ENCODE peak calls at places on chromosomes 11 and 22, in seven cellular contexts. Y, L, U, M, K, S and Z are unnamed samples.

GRCh38 chr22:19110064-19110458 is 12.2 kb downstream of the DGCR2 start:
- DNase-seq in Y (no peak), L (no peak), U (no peak), M (no peak), K (no peak), S (no peak), Z (no peak)

GRCh38 chr11:74171630-74172465 is 759 bp downstream of the PPME1 start:
- DNase-seq in Y (no peak), L (no peak), U (peak; percentile 38), M (no peak), K (peak; percentile 16), S (no peak), Z (no peak)

GRCh38 chr11:96474263-96474662 is 84.5 kb downstream of the JRKL start:
- DNase-seq in Y (no peak), L (no peak), U (no peak), M (no peak), K (no peak), S (no peak), Z (peak; percentile 3)

GRCh38 chr11:117497206-117497951 is 169.7 kb downstream of the CEP164 start:
- DNase-seq in Y (no peak), L (no peak), U (no peak), M (no peak), K (no peak), S (no peak), Z (no peak)

GRCh38 chr22:20433191-20433590 is 4.4 kb downstream of the SCARF2 start:
- DNase-seq in Y (no peak), L (no peak), U (no peak), M (no peak), K (no peak), S (no peak), Z (no peak)

GRCh38 chr22:26848244-26848920 is 191.0 kb downstream of the MIAT start:
- DNase-seq in Y (no peak), L (no peak), U (no peak), M (no peak), K (no peak), S (no peak), Z (peak; percentile 50)

GRCh38 chr11:66475349-66476172 is 4.7 kb upstream of the DPP3 start:
- DNase-seq in Y (no peak), L (no peak), U (no peak), M (no peak), K (no peak), S (no peak), Z (no peak)

GRCh38 chr11:2982214-2982613 is 9.9 kb downstream of the NAP1L4 start:
- DNase-seq in Y (no peak), L (no peak), U (no peak), M (no peak), K (no peak), S (no peak), Z (no peak)

GRCh38 chr11:36210529-36210928 is 78.7 kb downstream of the COMMD9 start:
- DNase-seq in Y (no peak), L (no peak), U (no peak), M (no peak), K (no peak), S (no peak), Z (no peak)

GRCh38 chr11:19241260-19242183 is 777 bp upstream of the E2F8 start:
- DNase-seq in Y (no peak), L (peak; percentile 75), U (peak; percentile 33), M (no peak), K (peak; percentile 27), S (peak; percentile 77), Z (peak; percentile 77)

GRCh38 chr22:45877651-45878050 is 99.3 kb downstream of the WNT7B start:
- DNase-seq in Y (no peak), L (no peak), U (no peak), M (no peak), K (no peak), S (peak; percentile 4), Z (no peak)

GRCh38 chr11:111860257-111860656 is 11.1 kb downstream of the ALG9 start:
- DNase-seq in Y (no peak), L (no peak), U (no peak), M (no peak), K (no peak), S (no peak), Z (no peak)

GRCh38 chr11:69209936-69210659 is 54.4 kb downstream of the SMIM38 start:
- DNase-seq in Y (no peak), L (no peak), U (peak; percentile 40), M (no peak), K (peak; percentile 54), S (no peak), Z (peak; percentile 61)

GRCh38 chr11:723120-723883 is 17.3 kb downstream of the EPS8L2 start:
- DNase-seq in Y (peak; percentile 39), L (no peak), U (peak; percentile 68), M (no peak), K (peak; percentile 52), S (no peak), Z (peak; percentile 59)

GRCh38 chr22:49677495-49677889 is 150.2 kb downstream of the BRD1 start:
- DNase-seq in Y (no peak), L (no peak), U (no peak), M (no peak), K (no peak), S (no peak), Z (no peak)

GRCh38 chr22:41289681-41290080 is 3.7 kb upstream of the RANGAP1 start:
- DNase-seq in Y (no peak), L (no peak), U (peak; percentile 50), M (no peak), K (no peak), S (no peak), Z (no peak)